ENCODE peak calls at places on chromosomes 2 and 18, in four cellular contexts. K, N, V and R are unnamed samples.

GRCh38 chr18:8706981-8707940 is 1.9 kb downstream of the MTCL1 start:
- DNase-seq in N (peak), V (peak), K (peak), R (peak)

GRCh38 chr2:31318360-31319336 is 84.7 kb downstream of the EHD3 start:
- DNase-seq in K (no peak), V (peak), N (peak), R (no peak)

GRCh38 chr2:216620806-216621205 is 12.4 kb upstream of the IGFBP2 start:
- DNase-seq in N (peak), K (no peak), V (no peak), R (no peak)

GRCh38 chr2:215898363-215898762 is 115.0 kb downstream of the MREG start:
- DNase-seq in N (no peak), V (no peak), K (no peak), R (no peak)

GRCh38 chr2:227846831-227847230 is 24.6 kb upstream of the DAW1 start:
- DNase-seq in V (no peak), N (no peak), K (no peak), R (no peak)

GRCh38 chr18:59051470-59052165 is 88.1 kb upstream of the SEC11C start:
- DNase-seq in N (peak), K (no peak), V (peak), R (no peak)

GRCh38 chr2:216539791-216540241 is 41.2 kb downstream of the RPL37A start:
- DNase-seq in N (no peak), V (peak), K (peak), R (no peak)

GRCh38 chr2:30514134-30514860 is 67.3 kb downstream of the LCLAT1 start:
- DNase-seq in N (peak), K (peak), V (peak), R (no peak)

GRCh38 chr2:101307503-101307902 is 998 bp downstream of the RNF149 start:
- DNase-seq in N (no peak), V (peak), K (peak), R (no peak)

GRCh38 chr2:86368181-86368824 is 30.9 kb upstream of the REEP1 start:
- DNase-seq in K (peak), V (peak), N (peak), R (peak)

GRCh38 chr18:67035026-67035425 is 431.1 kb upstream of the CDH19 start:
- DNase-seq in V (no peak), K (peak), N (no peak), R (no peak)

GRCh38 chr2:145644820-145645302 is 1124.9 kb upstream of the ZEB2 start:
- DNase-seq in V (no peak), K (no peak), N (no peak), R (no peak)

GRCh38 chr2:109168080-109168479 is 39.1 kb downstream of the SH3RF3 start:
- DNase-seq in V (peak), K (no peak), N (peak), R (no peak)

GRCh38 chr2:224041554-224041953 is 2.5 kb upstream of the SERPINE2 start:
- DNase-seq in V (no peak), K (no peak), N (no peak), R (no peak)

GRCh38 chr18:78796693-78797455 is 182.7 kb upstream of the SALL3 start:
- DNase-seq in V (no peak), K (no peak), N (no peak), R (no peak)

GRCh38 chr2:228535396-228535795 is 353.9 kb upstream of the SPHKAP start:
- DNase-seq in K (no peak), N (no peak), V (no peak), R (no peak)

GRCh38 chr2:238289574-238289973 is 1.2 kb upstream of the PER2 start:
- DNase-seq in N (no peak), V (no peak), K (no peak), R (no peak)

GRCh38 chr2:6692819-6693218 is 172.9 kb downstream of the CMPK2 start:
- DNase-seq in K (no peak), N (no peak), V (no peak), R (no peak)

GRCh38 chr2:48540237-48540935 is 10.4 kb downstream of the STON1 start:
- DNase-seq in N (no peak), K (no peak), V (no peak), R (peak)

GRCh38 chr2:160687629-160688028 is 194.0 kb upstream of the RBMS1 start:
- DNase-seq in N (no peak), K (no peak), V (no peak), R (no peak)

GRCh38 chr2:150989969-150990368 is 271.7 kb downstream of the RBM43 start:
- DNase-seq in N (no peak), V (no peak), K (no peak), R (no peak)

GRCh38 chr18:7414459-7414858 is 152.7 kb upstream of the PTPRM start:
- DNase-seq in N (peak), K (peak), V (peak), R (no peak)

GRCh38 chr2:217994776-217995274 is 8.0 kb downstream of the TNS1 start:
- DNase-seq in V (peak), K (peak), N (peak), R (no peak)

GRCh38 chr2:133504566-133505505 is 63.4 kb downstream of the NCKAP5 start:
- DNase-seq in N (peak), K (peak), V (peak), R (no peak)

GRCh38 chr2:11850082-11850481 is 103.7 kb downstream of the LPIN1 start:
- DNase-seq in N (no peak), K (no peak), V (no peak), R (no peak)

GRCh38 chr2:235028646-235029045 is 76.8 kb downstream of the SH3BP4 start:
- DNase-seq in N (no peak), K (peak), V (no peak), R (no peak)

GRCh38 chr2:84741182-84741822 is 139.6 kb downstream of the TRABD2A start:
- DNase-seq in V (peak), N (peak), K (peak), R (peak)

GRCh38 chr2:223523541-223523940 is 78.6 kb downstream of the SCG2 start:
- DNase-seq in K (peak), N (peak), V (peak), R (no peak)

GRCh38 chr2:137969876-137970275 is 5.6 kb downstream of the HNMT start:
- DNase-seq in K (no peak), V (no peak), N (no peak), R (no peak)

GRCh38 chr2:122643725-122644329 is 888.4 kb downstream of the TSN start:
- DNase-seq in K (peak), V (peak), N (peak), R (no peak)

GRCh38 chr2:134134827-134135226 is 119.0 kb upstream of the MGAT5 start:
- DNase-seq in N (no peak), V (no peak), K (no peak), R (no peak)

GRCh38 chr2:28951910-28952805 is 28.9 kb upstream of the TOGARAM2 start:
- DNase-seq in N (peak), K (peak), V (peak), R (no peak)

GRCh38 chr2:48677450-48677849 is 59.8 kb downstream of the GTF2A1L start:
- DNase-seq in N (no peak), K (no peak), V (no peak), R (no peak)

GRCh38 chr2:69449906-69450305 is 12.7 kb upstream of the NFU1 start:
- DNase-seq in V (peak), N (peak), K (no peak), R (no peak)